ENCODE peak calls at places on chromosomes 3 and 15, in eight cellular contexts. E, B, Q, D, L, M, C and P are unnamed samples.

GRCh38 chr15:67125589-67126502 is 60.4 kb downstream of the SMAD3 start:
- DNase-seq in E (peak; percentile 95), B (peak; percentile 100), Q (no peak), D (peak; percentile 79), L (no peak), M (peak; percentile 77), C (peak; percentile 79), P (peak; percentile 64)

GRCh38 chr3:118766306-118766669 is 268.4 kb downstream of the IGSF11 start:
- DNase-seq in E (no peak), B (no peak), Q (no peak), D (no peak), L (no peak), M (no peak), C (no peak), P (no peak)

GRCh38 chr3:115146032-115146417 is 1.1 kb downstream of the ZBTB20 start:
- DNase-seq in E (peak; percentile 58), B (peak; percentile 79), Q (no peak), D (no peak), L (peak; percentile 67), M (peak; percentile 64), C (no peak), P (peak; percentile 36)

GRCh38 chr15:86183765-86184491 is 104.3 kb downstream of the AGBL1 start:
- DNase-seq in E (peak; percentile 77), B (no peak), Q (no peak), D (no peak), L (no peak), M (no peak), C (no peak), P (no peak)

GRCh38 chr3:143973352-143974021 is 1.9 kb downstream of the DIPK2A start:
- DNase-seq in E (no peak), B (peak; percentile 16), Q (no peak), D (no peak), L (peak; percentile 10), M (no peak), C (no peak), P (no peak)

GRCh38 chr3:47006145-47006651 is 26.7 kb downstream of the NBEAL2 start:
- DNase-seq in E (no peak), B (no peak), Q (no peak), D (no peak), L (no peak), M (no peak), C (peak; percentile 12), P (no peak)

GRCh38 chr15:99029358-99029871 is 21.8 kb upstream of the PGPEP1L start:
- DNase-seq in E (peak; percentile 84), B (no peak), Q (no peak), D (no peak), L (no peak), M (no peak), C (no peak), P (no peak)

GRCh38 chr15:60520825-60521368 is 42.0 kb upstream of the ICE2 start:
- DNase-seq in E (peak; percentile 71), B (peak; percentile 77), Q (no peak), D (peak; percentile 50), L (peak; percentile 81), M (peak; percentile 68), C (peak; percentile 55), P (peak; percentile 62)

GRCh38 chr3:50623840-50624474 is 7.0 kb downstream of the MAPKAPK3 start:
- DNase-seq in E (peak; percentile 64), B (peak; percentile 22), Q (no peak), D (no peak), L (no peak), M (no peak), C (no peak), P (no peak)

GRCh38 chr15:101710806-101711205 is 13.5 kb downstream of the TARS3 start:
- DNase-seq in E (no peak), B (peak; percentile 52), Q (no peak), D (no peak), L (no peak), M (no peak), C (no peak), P (no peak)

GRCh38 chr3:135458539-135458938 is 507.0 kb upstream of the PPP2R3A start:
- DNase-seq in E (no peak), B (no peak), Q (no peak), D (no peak), L (no peak), M (no peak), C (no peak), P (no peak)

GRCh38 chr3:188390347-188390718 is 236.4 kb downstream of the LPP start:
- DNase-seq in E (peak; percentile 55), B (no peak), Q (no peak), D (no peak), L (no peak), M (no peak), C (no peak), P (no peak)

GRCh38 chr3:45623846-45624245 is 29.3 kb downstream of the LIMD1 start:
- DNase-seq in E (no peak), B (no peak), Q (no peak), D (no peak), L (no peak), M (no peak), C (no peak), P (no peak)

GRCh38 chr3:42497009-42497731 is 5.3 kb upstream of the VIPR1 start:
- DNase-seq in E (no peak), B (peak; percentile 19), Q (no peak), D (no peak), L (no peak), M (peak; percentile 16), C (no peak), P (no peak)

GRCh38 chr3:99171815-99172214 is 270.3 kb upstream of the DCBLD2 start:
- DNase-seq in E (no peak), B (no peak), Q (peak; percentile 10), D (no peak), L (no peak), M (no peak), C (no peak), P (no peak)

GRCh38 chr3:17260257-17260656 is 375.5 kb downstream of the PLCL2 start:
- DNase-seq in E (no peak), B (no peak), Q (no peak), D (no peak), L (no peak), M (no peak), C (no peak), P (no peak)

GRCh38 chr3:15096026-15096425 is 2.9 kb downstream of the RBSN start:
- DNase-seq in E (no peak), B (no peak), Q (no peak), D (no peak), L (no peak), M (no peak), C (no peak), P (no peak)

GRCh38 chr3:15097889-15098288 is 1.1 kb downstream of the RBSN start:
- DNase-seq in E (no peak), B (no peak), Q (no peak), D (no peak), L (no peak), M (no peak), C (no peak), P (no peak)

GRCh38 chr3:15089201-15089600 is 9.7 kb downstream of the RBSN start:
- DNase-seq in E (no peak), B (no peak), Q (no peak), D (no peak), L (no peak), M (no peak), C (no peak), P (no peak)

GRCh38 chr3:15098503-15099363 is at the start of gene RBSN:
- DNase-seq in E (peak; percentile 98), B (peak; percentile 92), Q (peak; percentile 98), D (peak; percentile 96), L (peak; percentile 95), M (peak; percentile 94), C (peak; percentile 95), P (peak; percentile 95)

GRCh38 chr3:15094187-15094875 is 4.6 kb downstream of the RBSN start:
- DNase-seq in E (no peak), B (no peak), Q (no peak), D (no peak), L (no peak), M (no peak), C (no peak), P (no peak)
- H3K27ac ChIP-seq in E (no peak overlapping the region), B (no peak overlapping the region), Q (no peak overlapping the region), D (no peak overlapping the region), L (no peak overlapping the region), M (no peak overlapping the region), C (no peak overlapping the region), P (no peak overlapping the region)

GRCh38 chr3:66487475-66487874 is 13.3 kb downstream of the LRIG1 start:
- DNase-seq in E (no peak), B (peak; percentile 65), Q (no peak), D (no peak), L (no peak), M (no peak), C (no peak), P (no peak)
- H3K27ac ChIP-seq in E (peak overlapping the region; percentile 90), B (no peak overlapping the region), Q (peak overlapping the region; percentile 53), D (peak overlapping the region; percentile 91), L (peak overlapping the region; percentile 99), M (peak overlapping the region; percentile 16), C (peak overlapping the region; percentile 88), P (peak overlapping the region; percentile 26)

DNA sequence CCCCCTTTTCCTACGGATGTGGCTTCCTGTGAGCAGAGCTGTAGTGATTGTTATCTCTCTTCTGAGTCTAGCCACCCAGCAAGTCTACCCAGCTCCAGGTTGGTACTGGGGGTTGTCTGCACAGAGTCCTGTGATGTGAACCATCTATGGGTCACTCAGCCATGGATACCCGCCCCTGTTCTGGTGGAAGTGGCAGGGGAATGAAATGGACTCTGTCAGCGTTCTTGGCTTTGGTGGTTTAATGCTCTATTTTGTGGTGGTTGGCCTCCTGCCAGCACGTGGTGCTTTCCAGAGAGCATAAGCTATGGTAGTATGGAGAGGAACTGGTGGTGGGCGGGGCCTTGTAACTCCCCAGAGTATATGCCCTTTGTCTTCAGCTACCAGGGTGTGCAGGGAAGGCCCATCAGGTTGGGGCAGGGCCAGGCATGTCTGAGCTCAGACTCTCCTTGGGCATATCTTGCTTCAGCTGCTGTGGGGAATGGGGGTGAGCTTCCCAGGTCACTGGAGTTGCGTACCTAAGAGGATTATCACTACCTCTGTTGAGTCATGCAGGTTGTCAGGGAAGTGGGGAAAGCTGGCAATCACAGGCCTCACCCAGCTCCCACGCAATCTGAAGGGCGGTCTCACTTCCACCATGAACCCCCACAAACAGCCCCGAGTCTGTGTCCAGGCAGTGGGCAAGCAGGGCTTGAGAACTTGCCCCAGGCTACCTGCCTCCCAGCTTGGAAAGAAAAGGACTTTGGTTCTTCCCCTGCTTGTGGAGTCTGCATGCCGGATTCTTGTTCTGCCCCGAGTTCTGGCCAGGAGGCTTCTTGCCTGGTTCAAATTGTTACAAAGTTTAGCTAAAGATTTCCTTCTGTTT is 9.0 kb upstream of the ADGRG7 start:
- DNase-seq in E (no peak), B (no peak), Q (no peak), D (no peak), L (no peak), M (no peak), C (no peak), P (no peak)
- H3K27ac ChIP-seq in E (no peak overlapping the region), B (no peak overlapping the region), Q (no peak overlapping the region), D (no peak overlapping the region), L (no peak overlapping the region), M (no peak overlapping the region), C (no peak overlapping the region), P (no peak overlapping the region)

GRCh38 chr3:179037361-179037760 is 34.2 kb downstream of the ZMAT3 start:
- DNase-seq in E (peak; percentile 60), B (peak; percentile 70), Q (peak; percentile 49), D (peak; percentile 48), L (peak; percentile 28), M (no peak), C (peak; percentile 39), P (no peak)
- H3K27ac ChIP-seq in E (no peak overlapping the region), B (no peak overlapping the region), Q (no peak overlapping the region), D (peak overlapping the region; percentile 19), L (peak overlapping the region; percentile 25), M (no peak overlapping the region), C (peak overlapping the region; percentile 16), P (no peak overlapping the region)